ENCODE peak calls at places on chromosomes 11 and 22, in six cellular contexts. F, V, A, W, X and Z are unnamed samples.

GRCh38 chr22:25373961-25374360 is 154.5 kb downstream of the CRYBB2 start:
- DNase-seq in V (no peak), A (no peak), W (no peak), X (no peak), F (no peak), Z (no peak)

GRCh38 chr11:134838708-134839107 is 426.7 kb upstream of the B3GAT1 start:
- DNase-seq in A (no peak), X (no peak), W (no peak), V (no peak), F (no peak), Z (no peak)

GRCh38 chr11:131486100-131486499 is 115.7 kb downstream of the NTM start:
- DNase-seq in F (no peak), V (no peak), A (no peak), W (peak), X (no peak), Z (no peak)

GRCh38 chr11:106062592-106062949 is 14.6 kb downstream of the KBTBD3 start:
- DNase-seq in F (no peak), W (no peak), A (no peak), V (no peak), X (no peak), Z (no peak)

GRCh38 chr11:12318791-12319733 is 58.3 kb upstream of the PARVA start:
- DNase-seq in F (no peak), A (no peak), W (no peak), V (no peak), X (peak), Z (peak)

GRCh38 chr11:44199298-44199697 is 103.8 kb downstream of the EXT2 start:
- DNase-seq in V (no peak), X (no peak), A (no peak), F (no peak), W (no peak), Z (no peak)

GRCh38 chr22:36986242-36986821 is 32.9 kb downstream of the TST start:
- DNase-seq in V (no peak), W (peak), F (no peak), A (peak), X (no peak), Z (peak)

GRCh38 chr22:27880778-27881394 is 38.2 kb downstream of the PITPNB start:
- DNase-seq in X (peak), V (no peak), A (no peak), W (peak), F (no peak), Z (peak)

GRCh38 chr11:45809456-45810395 is 4.8 kb downstream of the SLC35C1 start:
- DNase-seq in F (no peak), V (no peak), W (no peak), X (no peak), A (no peak), Z (no peak)

GRCh38 chr11:72759468-72759867 is 7.3 kb upstream of the ARAP1 start:
- DNase-seq in V (no peak), W (no peak), X (no peak), F (no peak), A (no peak), Z (no peak)

GRCh38 chr11:57434640-57435546 is 8.0 kb upstream of the SLC43A3 start:
- DNase-seq in X (peak), A (no peak), V (no peak), W (peak), F (no peak), Z (no peak)

GRCh38 chr11:11290354-11290753 is 62.7 kb downstream of the CSNK2A3 start:
- DNase-seq in A (no peak), F (no peak), W (no peak), V (no peak), X (no peak), Z (no peak)

GRCh38 chr22:22558972-22559603 is at the start of gene PRAME:
- DNase-seq in A (peak), V (no peak), F (peak), W (peak), X (peak), Z (peak)

GRCh38 chr11:36363361-36364272 is 67.5 kb downstream of the PRR5L start:
- DNase-seq in F (no peak), V (no peak), A (no peak), X (no peak), W (peak), Z (no peak)

GRCh38 chr22:36913431-36914382 is at the start of gene CSF2RB:
- DNase-seq in V (no peak), A (no peak), X (no peak), F (peak), W (no peak), Z (peak)

GRCh38 chr11:68099474-68100405 is 21.4 kb downstream of the CHKA start:
- DNase-seq in W (no peak), A (no peak), X (peak), V (no peak), F (no peak), Z (no peak)

GRCh38 chr11:78071717-78072116 is 7.9 kb downstream of the NDUFC2 start:
- DNase-seq in V (no peak), A (no peak), F (no peak), X (no peak), W (no peak), Z (no peak)

GRCh38 chr22:42314709-42315391 is 44.4 kb upstream of the TCF20 start:
- DNase-seq in F (no peak), V (no peak), W (no peak), A (no peak), X (no peak), Z (no peak)

GRCh38 chr11:12134239-12134590 is 23.8 kb downstream of the MICAL2 start:
- DNase-seq in V (no peak), X (no peak), W (no peak), A (no peak), F (peak), Z (no peak)

GRCh38 chr11:60889869-60890311 is 16.5 kb downstream of the PRPF19 start:
- DNase-seq in W (no peak), F (no peak), V (no peak), X (no peak), A (no peak), Z (no peak)

GRCh38 chr22:38696606-38697005 is 4.1 kb downstream of the JOSD1 start:
- DNase-seq in V (no peak), A (no peak), F (no peak), W (peak), X (peak), Z (no peak)

GRCh38 chr11:119691020-119691666 is 37.9 kb downstream of the NECTIN1 start:
- DNase-seq in A (no peak), X (no peak), W (no peak), F (no peak), V (no peak), Z (peak)

GRCh38 chr11:117940736-117941135 is 11.5 kb upstream of the TMPRSS13 start:
- DNase-seq in W (no peak), V (no peak), F (no peak), X (no peak), A (no peak), Z (no peak)

GRCh38 chr22:20524004-20524481 is 16.6 kb downstream of the MED15 start:
- DNase-seq in F (no peak), X (no peak), A (no peak), V (no peak), W (peak), Z (no peak)